ENCODE peak calls at places on chromosome 4, in seven cellular contexts. K, A, G, O, R, P and L are unnamed samples.
A peak's percentile ranks its signal among the peaks of the same experiment; 100 is the strongest.

GRCh38 chr4:151197258-151197657 is 79.7 kb upstream of the PRSS48 start:
- DNase-seq in K (no peak), A (no peak), G (no peak), O (no peak), R (no peak), P (no peak), L (peak; percentile 9)

GRCh38 chr4:24915121-24915922 is 2.5 kb upstream of the CCDC149 start:
- DNase-seq in K (no peak), A (no peak), G (peak; percentile 12), O (no peak), R (no peak), P (no peak), L (no peak)

GRCh38 chr4:107034091-107034698 is 1.9 kb downstream of the DKK2 start:
- DNase-seq in K (no peak), A (no peak), G (peak; percentile 7), O (peak; percentile 21), R (peak; percentile 35), P (peak; percentile 80), L (peak; percentile 33)

GRCh38 chr4:97105716-97106115 is 1037.6 kb downstream of the STPG2 start:
- DNase-seq in K (no peak), A (no peak), G (no peak), O (no peak), R (no peak), P (no peak), L (no peak)

GRCh38 chr4:42654606-42655005 is 2.3 kb downstream of the ATP8A1 start:
- DNase-seq in K (no peak), A (no peak), G (peak; percentile 3), O (no peak), R (peak; percentile 37), P (no peak), L (peak; percentile 78)

GRCh38 chr4:55378617-55379467 is 16.9 kb upstream of the TMEM165 start:
- DNase-seq in K (no peak), A (no peak), G (no peak), O (no peak), R (no peak), P (no peak), L (peak; percentile 79)

GRCh38 chr4:40619600-40619999 is 10.1 kb downstream of the RBM47 start:
- DNase-seq in K (no peak), A (no peak), G (no peak), O (no peak), R (no peak), P (no peak), L (no peak)

GRCh38 chr4:101643201-101643600 is 147.3 kb upstream of the BANK1 start:
- DNase-seq in K (no peak), A (no peak), G (no peak), O (no peak), R (no peak), P (no peak), L (peak; percentile 10)

GRCh38 chr4:147853706-147854105 is 121.8 kb downstream of the ARHGAP10 start:
- DNase-seq in K (no peak), A (no peak), G (no peak), O (no peak), R (no peak), P (no peak), L (peak; percentile 45)

GRCh38 chr4:37595875-37596402 is 90.2 kb downstream of the RELL1 start:
- DNase-seq in K (no peak), A (no peak), G (no peak), O (no peak), R (no peak), P (no peak), L (no peak)

GRCh38 chr4:44221407-44221806 is 227.2 kb downstream of the KCTD8 start:
- DNase-seq in K (no peak), A (no peak), G (no peak), O (no peak), R (no peak), P (no peak), L (no peak)

GRCh38 chr4:40858946-40859345 is 109.2 kb downstream of the NSUN7 start:
- DNase-seq in K (no peak), A (no peak), G (peak; percentile 61), O (no peak), R (no peak), P (no peak), L (no peak)

GRCh38 chr4:98688416-98689290 is 30.2 kb upstream of the TSPAN5 start:
- DNase-seq in K (no peak), A (no peak), G (no peak), O (no peak), R (no peak), P (no peak), L (peak; percentile 92)

GRCh38 chr4:182454440-182455013 is 211.3 kb downstream of the TENM3 start:
- DNase-seq in K (no peak), A (no peak), G (no peak), O (no peak), R (no peak), P (no peak), L (no peak)

GRCh38 chr4:37656649-37657048 is 29.5 kb downstream of the RELL1 start:
- DNase-seq in K (no peak), A (no peak), G (no peak), O (no peak), R (no peak), P (no peak), L (no peak)

GRCh38 chr4:121070274-121070673 is 2.1 kb downstream of the NDNF start:
- DNase-seq in K (no peak), A (no peak), G (no peak), O (no peak), R (peak; percentile 57), P (no peak), L (no peak)

GRCh38 chr4:3860061-3860912 is 94.1 kb downstream of the ADRA2C start:
- DNase-seq in K (no peak), A (no peak), G (no peak), O (no peak), R (no peak), P (no peak), L (no peak)

GRCh38 chr4:22672519-22672918 is 20.2 kb upstream of the GBA3 start:
- DNase-seq in K (no peak), A (no peak), G (no peak), O (no peak), R (no peak), P (no peak), L (no peak)

GRCh38 chr4:1770791-1771231 is 22.3 kb upstream of the FGFR3 start:
- DNase-seq in K (no peak), A (no peak), G (no peak), O (no peak), R (no peak), P (no peak), L (no peak)

GRCh38 chr4:80197132-80197573 is at the start of gene PRDM8:
- DNase-seq in K (no peak), A (no peak), G (peak; percentile 65), O (peak; percentile 57), R (no peak), P (no peak), L (peak; percentile 79)

GRCh38 chr4:1092026-1092982 is 21.1 kb downstream of the RNF212 start:
- DNase-seq in K (no peak), A (no peak), G (no peak), O (no peak), R (no peak), P (peak; percentile 67), L (no peak)

GRCh38 chr4:11585506-11585905 is 156.8 kb upstream of the HS3ST1 start:
- DNase-seq in K (no peak), A (no peak), G (peak; percentile 8), O (peak; percentile 15), R (no peak), P (no peak), L (no peak)

GRCh38 chr4:55364691-55365346 is 18.8 kb downstream of the SRD5A3 start:
- DNase-seq in K (no peak), A (no peak), G (no peak), O (no peak), R (no peak), P (no peak), L (no peak)

GRCh38 chr4:74173321-74173720 is 15.4 kb downstream of the MTHFD2L start:
- DNase-seq in K (no peak), A (no peak), G (no peak), O (no peak), R (no peak), P (no peak), L (no peak)

GRCh38 chr4:118034061-118034785 is at the start of gene NDST3:
- DNase-seq in K (no peak), A (no peak), G (peak; percentile 34), O (peak; percentile 58), R (peak; percentile 43), P (no peak), L (peak; percentile 60)

GRCh38 chr4:52869656-52870055 is 7.5 kb downstream of the RASL11B start:
- DNase-seq in K (no peak), A (no peak), G (no peak), O (no peak), R (no peak), P (no peak), L (no peak)

GRCh38 chr4:17934286-17934685 is 87.3 kb downstream of the LCORL start:
- DNase-seq in K (no peak), A (no peak), G (no peak), O (no peak), R (no peak), P (no peak), L (no peak)

GRCh38 chr4:125085-125820 is 952 bp downstream of the ZNF718 start:
- DNase-seq in K (no peak), A (peak; percentile 13), G (peak; percentile 36), O (peak; percentile 24), R (peak; percentile 53), P (no peak), L (peak; percentile 24)

GRCh38 chr4:182188622-182189021 is 54.6 kb upstream of the TENM3 start:
- DNase-seq in K (no peak), A (no peak), G (no peak), O (no peak), R (no peak), P (no peak), L (peak; percentile 80)